ENCODE peak calls at places on chromosome 5, in ten cellular contexts. One of them, this sample, is unnamed.

GRCh38 chr5:159819671-159820411 is 96.4 kb upstream of the ADRA1B start:
- DNase-seq in AG08396: peak
- DNase-seq in HCEC 1CT: peak
- DNase-seq in stimulated activated CD8-positive, alpha-beta memory T cell treated with anti-CD3 and anti-CD28 coated beads, Interleukin-7, amount 100 ng/mL, for 24 hours: no peak
- DNase-seq in left ventricle myocardium inferior: peak
- DNase-seq in activated CD4-positive, CD25-positive, alpha-beta regulatory T cell treated with anti-CD3 and anti-CD28 coated beads, Interleukin-2, amount 50 U/mL, for 72 hours: no peak
- DNase-seq in aorta: no peak
- DNase-seq in C1 segment of cervical spinal cord: no peak
- DNase-seq in pancreas: no peak
- DNase-seq in adrenal gland: peak
- DNase-seq in this sample: peak

GRCh38 chr5:74225587-74225986 is 414.9 kb downstream of the ENC1 start:
- DNase-seq in left ventricle myocardium inferior: no peak
- DNase-seq in C1 segment of cervical spinal cord: no peak
- DNase-seq in pancreas: no peak
- DNase-seq in stimulated activated CD8-positive, alpha-beta memory T cell treated with anti-CD3 and anti-CD28 coated beads, Interleukin-7, amount 100 ng/mL, for 24 hours: no peak
- DNase-seq in activated CD4-positive, CD25-positive, alpha-beta regulatory T cell treated with anti-CD3 and anti-CD28 coated beads, Interleukin-2, amount 50 U/mL, for 72 hours: no peak
- DNase-seq in AG08396: no peak
- DNase-seq in HCEC 1CT: no peak
- DNase-seq in adrenal gland: no peak
- DNase-seq in aorta: no peak
- DNase-seq in this sample: no peak

GRCh38 chr5:154851351-154851750 is 948 bp upstream of the FAXDC2 start:
- DNase-seq in adrenal gland: no peak
- DNase-seq in stimulated activated CD8-positive, alpha-beta memory T cell treated with anti-CD3 and anti-CD28 coated beads, Interleukin-7, amount 100 ng/mL, for 24 hours: no peak
- DNase-seq in AG08396: no peak
- DNase-seq in HCEC 1CT: no peak
- DNase-seq in left ventricle myocardium inferior: no peak
- DNase-seq in aorta: no peak
- DNase-seq in activated CD4-positive, CD25-positive, alpha-beta regulatory T cell treated with anti-CD3 and anti-CD28 coated beads, Interleukin-2, amount 50 U/mL, for 72 hours: no peak
- DNase-seq in pancreas: no peak
- DNase-seq in C1 segment of cervical spinal cord: no peak
- DNase-seq in this sample: no peak

GRCh38 chr5:89901983-89902382 is 507.6 kb downstream of the CETN3 start:
- DNase-seq in pancreas: no peak
- DNase-seq in activated CD4-positive, CD25-positive, alpha-beta regulatory T cell treated with anti-CD3 and anti-CD28 coated beads, Interleukin-2, amount 50 U/mL, for 72 hours: no peak
- DNase-seq in stimulated activated CD8-positive, alpha-beta memory T cell treated with anti-CD3 and anti-CD28 coated beads, Interleukin-7, amount 100 ng/mL, for 24 hours: no peak
- DNase-seq in HCEC 1CT: no peak
- DNase-seq in AG08396: no peak
- DNase-seq in adrenal gland: no peak
- DNase-seq in C1 segment of cervical spinal cord: no peak
- DNase-seq in left ventricle myocardium inferior: no peak
- DNase-seq in aorta: no peak
- DNase-seq in this sample: no peak

GRCh38 chr5:94615843-94616242 is 2.6 kb downstream of the KIAA0825 start:
- DNase-seq in C1 segment of cervical spinal cord: no peak
- DNase-seq in left ventricle myocardium inferior: no peak
- DNase-seq in pancreas: no peak
- DNase-seq in aorta: no peak
- DNase-seq in HCEC 1CT: no peak
- DNase-seq in stimulated activated CD8-positive, alpha-beta memory T cell treated with anti-CD3 and anti-CD28 coated beads, Interleukin-7, amount 100 ng/mL, for 24 hours: no peak
- DNase-seq in adrenal gland: no peak
- DNase-seq in activated CD4-positive, CD25-positive, alpha-beta regulatory T cell treated with anti-CD3 and anti-CD28 coated beads, Interleukin-2, amount 50 U/mL, for 72 hours: no peak
- DNase-seq in AG08396: no peak
- DNase-seq in this sample: no peak

GRCh38 chr5:56569051-56569450 is 246.3 kb upstream of the MAP3K1 start:
- DNase-seq in pancreas: no peak
- DNase-seq in AG08396: no peak
- DNase-seq in HCEC 1CT: no peak
- DNase-seq in adrenal gland: no peak
- DNase-seq in aorta: no peak
- DNase-seq in left ventricle myocardium inferior: no peak
- DNase-seq in activated CD4-positive, CD25-positive, alpha-beta regulatory T cell treated with anti-CD3 and anti-CD28 coated beads, Interleukin-2, amount 50 U/mL, for 72 hours: no peak
- DNase-seq in stimulated activated CD8-positive, alpha-beta memory T cell treated with anti-CD3 and anti-CD28 coated beads, Interleukin-7, amount 100 ng/mL, for 24 hours: no peak
- DNase-seq in C1 segment of cervical spinal cord: no peak
- DNase-seq in this sample: no peak

GRCh38 chr5:172180936-172181335 is 7.1 kb downstream of the STK10 start:
- DNase-seq in HCEC 1CT: no peak
- DNase-seq in adrenal gland: no peak
- DNase-seq in pancreas: no peak
- DNase-seq in C1 segment of cervical spinal cord: no peak
- DNase-seq in aorta: peak
- DNase-seq in AG08396: no peak
- DNase-seq in left ventricle myocardium inferior: no peak
- DNase-seq in activated CD4-positive, CD25-positive, alpha-beta regulatory T cell treated with anti-CD3 and anti-CD28 coated beads, Interleukin-2, amount 50 U/mL, for 72 hours: no peak
- DNase-seq in stimulated activated CD8-positive, alpha-beta memory T cell treated with anti-CD3 and anti-CD28 coated beads, Interleukin-7, amount 100 ng/mL, for 24 hours: no peak
- DNase-seq in this sample: no peak

GRCh38 chr5:40681351-40682311 is 1.9 kb downstream of the PTGER4 start:
- DNase-seq in stimulated activated CD8-positive, alpha-beta memory T cell treated with anti-CD3 and anti-CD28 coated beads, Interleukin-7, amount 100 ng/mL, for 24 hours: no peak
- DNase-seq in C1 segment of cervical spinal cord: no peak
- DNase-seq in left ventricle myocardium inferior: peak
- DNase-seq in activated CD4-positive, CD25-positive, alpha-beta regulatory T cell treated with anti-CD3 and anti-CD28 coated beads, Interleukin-2, amount 50 U/mL, for 72 hours: peak
- DNase-seq in AG08396: no peak
- DNase-seq in aorta: peak
- DNase-seq in pancreas: peak
- DNase-seq in adrenal gland: peak
- DNase-seq in HCEC 1CT: peak
- DNase-seq in this sample: peak

GRCh38 chr5:35095366-35095765 is 47.6 kb upstream of the AGXT2 start:
- DNase-seq in adrenal gland: no peak
- DNase-seq in pancreas: no peak
- DNase-seq in left ventricle myocardium inferior: no peak
- DNase-seq in AG08396: no peak
- DNase-seq in HCEC 1CT: no peak
- DNase-seq in C1 segment of cervical spinal cord: no peak
- DNase-seq in stimulated activated CD8-positive, alpha-beta memory T cell treated with anti-CD3 and anti-CD28 coated beads, Interleukin-7, amount 100 ng/mL, for 24 hours: no peak
- DNase-seq in aorta: no peak
- DNase-seq in activated CD4-positive, CD25-positive, alpha-beta regulatory T cell treated with anti-CD3 and anti-CD28 coated beads, Interleukin-2, amount 50 U/mL, for 72 hours: no peak
- DNase-seq in this sample: no peak

GRCh38 chr5:170488576-170488975 is 15.2 kb upstream of the KCNIP1 start:
- DNase-seq in left ventricle myocardium inferior: no peak
- DNase-seq in C1 segment of cervical spinal cord: no peak
- DNase-seq in adrenal gland: no peak
- DNase-seq in aorta: no peak
- DNase-seq in HCEC 1CT: no peak
- DNase-seq in AG08396: no peak
- DNase-seq in pancreas: no peak
- DNase-seq in activated CD4-positive, CD25-positive, alpha-beta regulatory T cell treated with anti-CD3 and anti-CD28 coated beads, Interleukin-2, amount 50 U/mL, for 72 hours: no peak
- DNase-seq in stimulated activated CD8-positive, alpha-beta memory T cell treated with anti-CD3 and anti-CD28 coated beads, Interleukin-7, amount 100 ng/mL, for 24 hours: no peak
- DNase-seq in this sample: no peak

GRCh38 chr5:57804007-57804444 is 321.4 kb upstream of the ACTBL2 start:
- DNase-seq in aorta: no peak
- DNase-seq in activated CD4-positive, CD25-positive, alpha-beta regulatory T cell treated with anti-CD3 and anti-CD28 coated beads, Interleukin-2, amount 50 U/mL, for 72 hours: no peak
- DNase-seq in stimulated activated CD8-positive, alpha-beta memory T cell treated with anti-CD3 and anti-CD28 coated beads, Interleukin-7, amount 100 ng/mL, for 24 hours: no peak
- DNase-seq in HCEC 1CT: no peak
- DNase-seq in left ventricle myocardium inferior: no peak
- DNase-seq in adrenal gland: no peak
- DNase-seq in C1 segment of cervical spinal cord: no peak
- DNase-seq in AG08396: peak
- DNase-seq in pancreas: no peak
- DNase-seq in this sample: peak